ENCODE peak calls at places on chromosomes 6 and 20, in four cellular contexts. C is H1, W is GM12878, J is K562. Z is an unnamed sample. For H4K20me1, the result is how much of the 10 kb centered on the place peaks cover.

GRCh38 chr6:87066449-87067288 is 28.2 kb downstream of the CGA start:
- DNase-seq in C (no peak), W (peak), J (peak), Z (peak)

GRCh38 chr6:7201732-7202541 is 94.2 kb downstream of the RREB1 start:
- DNase-seq in C (no peak), W (peak), J (peak), Z (no peak)

GRCh38 chr6:70234561-70235236 is 68.2 kb downstream of the COL9A1 start:
- DNase-seq in C (no peak), W (no peak), J (no peak), Z (no peak)

GRCh38 chr6:40788661-40789111 is 201.5 kb upstream of the LRFN2 start:
- DNase-seq in C (no peak), W (no peak), J (no peak), Z (no peak)

GRCh38 chr6:112033824-112034223 is 20.1 kb upstream of the CCN6 start:
- DNase-seq in C (no peak), W (no peak), J (no peak), Z (no peak)

GRCh38 chr6:26155066-26155925 is 68.1 kb downstream of the HFE start:
- DNase-seq in C (no peak), W (no peak), J (peak), Z (peak)

GRCh38 chr6:158810149-158811095 is 8.7 kb downstream of the EZR start:
- DNase-seq in C (no peak), W (no peak), J (no peak), Z (no peak)

GRCh38 chr20:46995561-46996142 is 101.0 kb downstream of the EYA2 start:
- DNase-seq in C (no peak), W (peak), J (no peak), Z (no peak)

GRCh38 chr6:119312875-119313338 is 36.7 kb downstream of the MAN1A1 start:
- DNase-seq in C (no peak), W (no peak), J (peak), Z (peak)

GRCh38 chr6:101203664-101204063 is 189.8 kb upstream of the GRIK2 start:
- DNase-seq in C (no peak), W (no peak), J (no peak), Z (no peak)

GRCh38 chr6:53704700-53705099 is 39.1 kb upstream of the KLHL31 start:
- DNase-seq in C (no peak), W (no peak), J (no peak), Z (no peak)

GRCh38 chr20:49601153-49601924 is 33.4 kb upstream of the PTGIS start:
- DNase-seq in C (no peak), W (no peak), J (no peak), Z (no peak)

GRCh38 chr6:16305246-16305725 is 66.9 kb downstream of the GMPR start:
- DNase-seq in C (no peak), W (peak), J (no peak), Z (peak)

GRCh38 chr20:3509064-3509463 is 38.2 kb downstream of the ATRN start:
- DNase-seq in C (no peak), W (no peak), J (no peak), Z (no peak)

GRCh38 chr20:17445561-17445960 is 85.6 kb downstream of the BFSP1 start:
- DNase-seq in C (no peak), W (no peak), J (no peak), Z (no peak)

GRCh38 chr6:37399131-37399530 is 33.9 kb upstream of the CMTR1 start:
- DNase-seq in C (no peak), W (no peak), J (no peak), Z (no peak)

GRCh38 chr6:70764706-70765105 is 97.0 kb downstream of the SMAP1 start:
- DNase-seq in C (no peak), W (no peak), J (no peak), Z (no peak)

GRCh38 chr20:19498756-19499155 is 259.3 kb upstream of the RIN2 start:
- DNase-seq in C (no peak), W (no peak), J (no peak), Z (no peak)

GRCh38 chr20:3818155-3819151 is 1.9 kb upstream of the AP5S1 start:
- DNase-seq in C (peak), W (no peak), J (peak), Z (peak)

GRCh38 chr6:109373762-109374161 is 8.5 kb downstream of the CD164 start:
- DNase-seq in C (no peak), W (peak), J (no peak), Z (no peak)

GRCh38 chr20:42610070-42610469 is 579.6 kb downstream of the PTPRT start:
- DNase-seq in C (no peak), W (no peak), J (no peak), Z (no peak)

GRCh38 chr20:62609811-62610757 is 32.2 kb upstream of the SLCO4A1 start:
- DNase-seq in C (no peak), W (no peak), J (no peak), Z (no peak)

GRCh38 chr6:113645576-113645970 is 211.6 kb upstream of the MARCKS start:
- DNase-seq in C (no peak), W (no peak), J (no peak), Z (peak)

GRCh38 chr20:19824861-19825260 is 66.8 kb downstream of the RIN2 start:
- DNase-seq in C (no peak), W (no peak), J (no peak), Z (no peak)

GRCh38 chr6:166810864-166811263 is 145.5 kb downstream of the RNASET2 start:
- DNase-seq in C (no peak), W (no peak), J (no peak), Z (no peak)

GRCh38 chr6:19413323-19413722 is 423.8 kb upstream of the ID4 start:
- DNase-seq in C (no peak), W (no peak), J (no peak), Z (no peak)

GRCh38 chr6:46024122-46024769 is 8.6 kb upstream of the CLIC5 start:
- DNase-seq in C (no peak), W (no peak), J (no peak), Z (no peak)

GRCh38 chr6:13006578-13007300 is 290.2 kb downstream of the PHACTR1 start:
- DNase-seq in C (no peak), W (no peak), J (peak), Z (no peak)

GRCh38 chr20:62622877-62623487 is 19.3 kb upstream of the SLCO4A1 start:
- DNase-seq in C (no peak), W (no peak), J (no peak), Z (no peak)

GRCh38 chr6:138815797-138816528 is 20.1 kb downstream of the ECT2L start:
- DNase-seq in C (no peak), W (no peak), J (peak), Z (peak)

GRCh38 chr6:140537211-140537610 is 1162.8 kb upstream of the CITED2 start:
- DNase-seq in C (no peak), W (no peak), J (no peak), Z (no peak)

GRCh38 chr20:2932497-2932896 is 59.2 kb downstream of the PTPRA start:
- DNase-seq in C (no peak), W (no peak), J (no peak), Z (no peak)

GRCh38 chr20:53840462-53841000 is 229.9 kb downstream of the BCAS1 start:
- DNase-seq in C (no peak), W (no peak), J (no peak), Z (no peak)

GRCh38 chr6:160750276-160750689 is 48.2 kb downstream of the PLG start:
- DNase-seq in C (peak), W (peak), J (peak), Z (peak)

GRCh38 chr6:143429970-143430369 is 20.5 kb downstream of the ADAT2 start:
- DNase-seq in C (no peak), W (no peak), J (no peak), Z (no peak)

DNA sequence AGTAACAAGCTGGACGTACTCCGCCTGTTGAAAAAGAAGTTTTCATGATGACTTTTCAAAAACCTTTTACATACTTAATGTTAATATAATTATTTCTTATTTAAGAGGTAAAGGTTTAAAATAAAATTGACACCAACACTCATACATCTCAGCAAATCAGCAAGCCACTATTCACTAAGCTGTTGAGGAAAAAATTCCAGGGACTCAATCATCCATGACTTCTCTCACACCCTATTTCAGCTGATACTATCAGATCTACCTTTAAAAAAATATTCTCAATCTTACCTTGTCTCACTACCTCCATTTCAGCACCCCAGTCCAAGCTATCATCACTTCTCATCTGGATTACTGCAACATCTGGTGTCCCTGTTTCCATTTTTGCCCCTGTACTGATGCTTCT is 109.3 kb downstream of the HACE1 start:
- DNase-seq in C (no peak), W (no peak), J (no peak), Z (no peak)
- H4K20me1 ChIP-seq in C (under half), W (under half), J (under half), Z (under half)

GRCh38 chr6:131949909-131950766 is 1.0 kb downstream of the CCN2 start:
- DNase-seq in C (peak), W (no peak), J (no peak), Z (peak)
- TF ChIP-seq HDAC6 in C (no peak), W (no peak), J (no peak), Z (no peak)

DNA sequence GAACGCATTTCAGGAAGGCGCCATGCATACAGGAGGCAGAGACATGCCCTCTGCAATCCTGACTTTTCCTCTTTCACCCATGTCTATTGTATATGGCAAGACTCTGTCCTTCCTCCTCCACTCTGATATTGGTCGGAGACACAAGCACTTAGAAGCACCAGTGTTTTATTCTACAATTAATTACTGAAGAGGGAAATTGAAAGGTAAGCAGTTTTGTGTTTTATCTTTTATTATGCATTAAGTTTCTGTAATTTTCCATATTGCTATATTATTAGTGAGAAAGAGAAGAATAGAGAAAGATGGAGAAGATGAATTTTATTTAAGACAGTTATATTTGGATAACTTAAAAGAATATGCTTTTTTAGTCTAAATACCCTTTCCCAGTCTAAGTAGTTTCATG is 13.5 kb downstream of the ARID1B start:
- DNase-seq in C (no peak), W (no peak), J (no peak), Z (no peak)
- H4K20me1 ChIP-seq in C (under half), W (under half), J (under half), Z (under half)

DNA sequence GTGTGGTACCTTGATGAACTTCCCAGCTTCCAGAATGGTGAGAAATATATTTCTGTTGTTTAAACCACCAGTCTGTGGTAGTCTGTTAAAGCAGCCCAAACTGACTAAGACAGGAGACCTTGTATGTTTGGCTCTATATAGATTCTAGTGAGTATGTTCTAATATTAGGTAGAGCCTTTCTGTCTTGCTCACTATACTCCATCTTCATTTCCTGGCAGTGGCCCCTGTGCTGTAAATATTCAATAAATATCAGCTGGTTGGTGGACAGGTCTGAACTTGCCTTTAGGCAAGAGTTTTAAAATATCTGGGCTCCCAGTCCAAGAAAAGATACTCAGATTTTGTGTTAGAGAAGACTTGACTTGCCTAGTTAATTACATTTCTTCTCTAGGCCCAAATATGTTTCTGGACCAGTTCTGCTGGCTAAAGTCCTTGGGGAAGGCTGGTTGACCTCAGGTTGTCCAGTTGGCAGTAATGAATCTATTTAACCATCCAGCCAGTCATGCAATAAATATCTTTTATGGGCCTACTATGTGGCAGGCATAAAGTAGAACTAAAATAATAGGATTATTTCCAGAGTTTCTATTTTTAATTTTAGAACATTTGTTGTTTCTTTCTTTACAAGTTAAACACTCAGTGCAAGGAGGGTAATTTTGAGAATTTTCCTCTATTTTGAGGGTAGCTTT is 22.3 kb downstream of the PPP1R14C start:
- DNase-seq in C (no peak), W (no peak), J (no peak), Z (no peak)
- TF ChIP-seq HDAC6 in C (no peak), W (no peak), J (no peak), Z (no peak)

GRCh38 chr20:58397429-58397828 is 8.4 kb downstream of the VAPB start:
- DNase-seq in C (no peak), W (no peak), J (no peak), Z (no peak)
- H4K20me1 ChIP-seq in C (under half), W (under half), J (under half), Z (under half)

GRCh38 chr20:37987602-37988290 is 45.5 kb downstream of the TTI1 start:
- DNase-seq in C (no peak), W (no peak), J (peak), Z (no peak)

GRCh38 chr20:37990571-37991151 is 42.6 kb downstream of the TTI1 start:
- DNase-seq in C (no peak), W (peak), J (peak), Z (peak)

GRCh38 chr20:37991506-37992302 is 41.6 kb downstream of the TTI1 start:
- DNase-seq in C (no peak), W (no peak), J (no peak), Z (no peak)

GRCh38 chr20:37988555-37988954 is 44.7 kb downstream of the TTI1 start:
- DNase-seq in C (no peak), W (no peak), J (no peak), Z (no peak)

DNA sequence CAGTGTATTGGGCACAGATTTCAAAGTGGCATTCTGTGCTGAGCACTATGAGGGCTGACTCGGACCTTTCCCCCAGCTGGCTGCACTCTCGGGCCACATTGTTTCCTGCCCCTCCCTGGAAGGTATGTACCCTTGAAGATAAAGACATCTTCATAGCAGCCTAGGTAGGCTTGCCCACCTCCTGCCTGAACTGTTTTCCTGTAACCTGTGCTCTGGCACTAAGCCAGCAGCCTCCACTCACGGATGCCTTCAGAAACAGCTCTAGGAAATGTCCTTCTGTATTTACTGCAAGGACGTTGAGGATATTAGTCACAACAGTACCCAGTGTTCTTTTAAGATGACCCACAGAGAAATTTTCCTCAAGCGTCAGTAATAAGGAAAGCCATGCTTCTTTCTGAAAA is 43.7 kb downstream of the TTI1 start:
- DNase-seq in C (no peak), W (no peak), J (no peak), Z (no peak)
- TF ChIP-seq HDAC6 in C (no peak), W (no peak), J (no peak), Z (no peak)

Z was measured in HepG2.